ENCODE peak calls at places on chromosome 22, in ten cellular contexts. Y, V, M, P, J, O, I, B, D and G are unnamed samples.

GRCh38 chr22:36478966-36479365 is 2.5 kb downstream of the TXN2 start:
- DNase-seq in P (no peak), J (no peak), Y (no peak), I (no peak), V (no peak), O (no peak), M (no peak), B (no peak), D (no peak), G (no peak)

GRCh38 chr22:38180841-38181452 is 683 bp downstream of the PLA2G6 start:
- DNase-seq in D (peak; percentile 83), B (no peak), O (peak; percentile 44), J (no peak), V (peak; percentile 53), I (peak; percentile 23), M (peak; percentile 62), P (peak; percentile 36), Y (peak; percentile 52), G (no peak)

GRCh38 chr22:45127866-45128265 is 35.9 kb upstream of the NUP50 start:
- DNase-seq in M (no peak), P (no peak), O (no peak), B (no peak), J (no peak), V (no peak), Y (no peak), I (no peak), D (no peak), G (peak; percentile 46)

GRCh38 chr22:41445171-41446056 is 1.2 kb downstream of the TOB2 start:
- DNase-seq in V (peak; percentile 58), P (peak; percentile 55), M (peak; percentile 54), I (no peak), B (no peak), O (peak; percentile 44), D (peak; percentile 45), Y (no peak), J (no peak), G (peak; percentile 35)

GRCh38 chr22:36027579-36027959 is 1.1 kb downstream of the RBFOX2 start:
- DNase-seq in O (no peak), P (peak; percentile 26), J (no peak), I (no peak), Y (peak; percentile 10), M (no peak), B (no peak), D (peak; percentile 32), V (peak; percentile 14), G (no peak)

GRCh38 chr22:41758231-41758630 is 42.2 kb upstream of the CCDC134 start:
- DNase-seq in P (no peak), M (no peak), Y (no peak), D (no peak), V (no peak), O (no peak), B (no peak), J (no peak), I (no peak), G (no peak)

GRCh38 chr22:50529416-50530279 is at the start of gene TYMP:
- DNase-seq in B (peak; percentile 67), J (no peak), V (peak; percentile 66), P (peak; percentile 50), I (no peak), O (peak; percentile 82), M (peak; percentile 72), Y (peak; percentile 40), D (peak; percentile 83), G (peak; percentile 40)

GRCh38 chr22:45628508-45628907 is 43.1 kb upstream of the ATXN10 start:
- DNase-seq in I (no peak), M (no peak), J (no peak), O (no peak), Y (no peak), D (no peak), P (no peak), B (no peak), V (no peak), G (no peak)

GRCh38 chr22:38240734-38241252 is 32.0 kb downstream of the TMEM184B start:
- DNase-seq in I (peak; percentile 77), B (no peak), M (no peak), D (peak; percentile 67), J (no peak), V (no peak), P (peak; percentile 50), Y (no peak), O (no peak), G (peak; percentile 90)

GRCh38 chr22:25706197-25706596 is 35.8 kb upstream of the MYO18B start:
- DNase-seq in B (no peak), V (no peak), Y (no peak), O (no peak), P (no peak), J (no peak), M (no peak), D (no peak), I (no peak), G (no peak)

GRCh38 chr22:37244114-37244921 is at the start of gene RAC2:
- DNase-seq in J (no peak), Y (peak; percentile 45), M (peak; percentile 93), O (peak; percentile 74), I (peak; percentile 41), D (peak; percentile 88), P (no peak), V (peak; percentile 42), B (peak; percentile 85), G (no peak)

GRCh38 chr22:23260645-23261581 is 80.6 kb downstream of the BCR start:
- DNase-seq in D (no peak), Y (no peak), B (no peak), P (no peak), I (no peak), M (no peak), J (no peak), V (no peak), O (no peak), G (no peak)

GRCh38 chr22:23257889-23258825 is 77.8 kb downstream of the BCR start:
- DNase-seq in M (no peak), Y (no peak), D (no peak), I (no peak), J (no peak), V (no peak), O (no peak), P (no peak), B (no peak), G (no peak)

GRCh38 chr22:23261900-23262450 is 81.7 kb downstream of the BCR start:
- DNase-seq in I (no peak), O (no peak), P (no peak), V (no peak), M (no peak), D (no peak), B (no peak), Y (no peak), J (no peak), G (no peak)

GRCh38 chr22:23258826-23259170 is 78.5 kb downstream of the BCR start:
- DNase-seq in P (no peak), M (no peak), Y (no peak), O (no peak), V (no peak), I (no peak), B (no peak), J (no peak), D (no peak), G (no peak)

GRCh38 chr22:23259916-23260644 is 79.8 kb downstream of the BCR start:
- DNase-seq in P (no peak), I (no peak), J (no peak), Y (no peak), V (no peak), O (no peak), M (no peak), B (no peak), D (no peak), G (no peak)
- H3K36me3 ChIP-seq in P (no peaks in the 10 kb centered on the region), I (peaks cover 13% of the 10 kb centered on the region), J (peaks cover 26% of the 10 kb centered on the region), Y (no peaks in the 10 kb centered on the region), V (peaks cover 11% of the 10 kb centered on the region), O (peaks cover 33% of the 10 kb centered on the region), M (peaks cover 38% of the 10 kb centered on the region), B (peaks cover 27% of the 10 kb centered on the region), D (no peaks in the 10 kb centered on the region), G (no peaks in the 10 kb centered on the region)

DNA sequence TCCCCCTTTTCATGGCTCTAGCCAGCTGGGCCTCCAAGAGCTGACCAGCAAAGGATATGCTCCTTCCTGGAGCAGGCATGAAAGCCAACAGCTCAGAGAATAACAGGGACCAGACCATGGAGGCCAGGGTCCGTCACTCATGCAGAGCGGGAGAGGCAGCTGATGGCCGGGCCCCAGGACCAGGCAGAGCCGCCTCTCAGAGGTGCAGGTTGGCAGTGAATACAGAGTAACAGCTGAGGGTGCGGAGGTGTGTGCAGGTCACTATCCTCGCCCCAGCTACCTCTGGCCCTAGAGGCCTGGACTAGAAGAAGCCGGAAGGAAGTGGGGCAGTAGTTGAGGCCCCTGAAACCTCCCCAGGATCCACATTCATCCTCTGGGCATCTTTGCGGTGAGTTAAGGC is 1377.3 kb downstream of the TBC1D22A start:
- DNase-seq in Y (no peak), V (no peak), D (no peak), O (no peak), J (no peak), M (no peak), P (no peak), I (no peak), B (no peak), G (no peak)
- H3K9me3 ChIP-seq in Y (no peaks in the 10 kb centered on the region), V (peaks cover 3% of the 10 kb centered on the region), D (no peaks in the 10 kb centered on the region), O (no peaks in the 10 kb centered on the region), J (no peaks in the 10 kb centered on the region), M (no peaks in the 10 kb centered on the region), P (no peaks in the 10 kb centered on the region), I (no peaks in the 10 kb centered on the region), B (no peaks in the 10 kb centered on the region), G (no peaks in the 10 kb centered on the region)

GRCh38 chr22:33758961-33759360 is 161.3 kb downstream of the LARGE1 start:
- DNase-seq in Y (no peak), V (no peak), B (no peak), P (no peak), O (no peak), D (no peak), J (no peak), I (no peak), M (no peak), G (no peak)

GRCh38 chr22:33757443-33758124 is 162.7 kb downstream of the LARGE1 start:
- DNase-seq in M (no peak), Y (no peak), I (no peak), P (no peak), B (no peak), J (no peak), D (no peak), V (no peak), O (no peak), G (no peak)

GRCh38 chr22:33758125-33758483 is 162.2 kb downstream of the LARGE1 start:
- DNase-seq in B (no peak), M (no peak), J (no peak), P (no peak), I (no peak), V (no peak), Y (no peak), D (no peak), O (no peak), G (no peak)

GRCh38 chr22:33757041-33757440 is 163.2 kb downstream of the LARGE1 start:
- DNase-seq in P (no peak), D (no peak), I (no peak), O (no peak), B (no peak), V (no peak), Y (no peak), M (no peak), J (no peak), G (no peak)

GRCh38 chr22:33756508-33756949 is 163.7 kb downstream of the LARGE1 start:
- DNase-seq in M (no peak), B (no peak), P (no peak), Y (no peak), I (no peak), J (no peak), V (peak; percentile 18), O (no peak), D (no peak), G (no peak)
- H3K4me3 ChIP-seq in M (no peak overlapping the region), B (no peak overlapping the region), P (no peak overlapping the region), Y (no peak overlapping the region), I (no peak overlapping the region), J (no peak overlapping the region), V (no peak overlapping the region), O (no peak overlapping the region), D (no peak overlapping the region), G (no peak overlapping the region)

GRCh38 chr22:29528144-29528543 is 25.4 kb downstream of the THOC5 start:
- DNase-seq in I (no peak), J (no peak), B (no peak), O (no peak), P (no peak), Y (no peak), V (no peak), D (no peak), M (no peak), G (no peak)
- H3K36me3 ChIP-seq in I (peaks cover 20% of the 10 kb centered on the region), J (peaks cover 76% of the 10 kb centered on the region), B (peaks cover 65% of the 10 kb centered on the region), O (peaks cover 98% of the 10 kb centered on the region), P (no peaks in the 10 kb centered on the region), Y (peaks cover 13% of the 10 kb centered on the region), V (peaks cover 54% of the 10 kb centered on the region), D (peaks cover 13% of the 10 kb centered on the region), M (peaks cover 67% of the 10 kb centered on the region), G (peaks cover 67% of the 10 kb centered on the region)